ENCODE peak calls at places on chromosomes 3 and 15, in four cellular contexts. Q, M, G and X are unnamed samples.

GRCh38 chr15:34987623-34987981 is 485 bp downstream of the ZNF770 start:
- DNase-seq in Q (no peak), M (no peak), G (no peak), X (no peak)

GRCh38 chr15:68447976-68448755 is 16.2 kb upstream of the ITGA11 start:
- DNase-seq in Q (no peak), M (no peak), G (no peak), X (no peak)

GRCh38 chr3:64568895-64569509 is 118.8 kb downstream of the ADAMTS9 start:
- DNase-seq in Q (no peak), M (no peak), G (no peak), X (no peak)

GRCh38 chr3:14570864-14571263 is 30.7 kb upstream of the GRIP2 start:
- DNase-seq in Q (no peak), M (no peak), G (no peak), X (peak; percentile 49)

GRCh38 chr3:161423911-161424522 is 52.7 kb upstream of the SPTSSB start:
- DNase-seq in Q (peak; percentile 59), M (peak; percentile 18), G (no peak), X (no peak)

GRCh38 chr3:172161959-172162358 is 122.6 kb downstream of the FNDC3B start:
- DNase-seq in Q (no peak), M (no peak), G (no peak), X (no peak)

GRCh38 chr3:42668793-42669217 is 15.3 kb downstream of the ZBTB47 start:
- DNase-seq in Q (no peak), M (no peak), G (no peak), X (no peak)

GRCh38 chr3:62950227-62950626 is 75.0 kb upstream of the CADPS start:
- DNase-seq in Q (no peak), M (no peak), G (no peak), X (no peak)

GRCh38 chr3:195913382-195913781 is 5.0 kb upstream of the TNK2 start:
- DNase-seq in Q (no peak), M (no peak), G (no peak), X (no peak)

GRCh38 chr15:27070816-27071215 is 99.8 kb downstream of the GABRG3 start:
- DNase-seq in Q (no peak), M (no peak), G (no peak), X (no peak)

GRCh38 chr15:71790081-71790480 is 20.3 kb upstream of the NR2E3 start:
- DNase-seq in Q (no peak), M (no peak), G (no peak), X (no peak)

GRCh38 chr15:57677206-57677605 is 29.3 kb upstream of the POLR2M start:
- DNase-seq in Q (no peak), M (no peak), G (no peak), X (no peak)

GRCh38 chr15:88894819-88895767 is at the start of gene HAPLN3:
- DNase-seq in Q (no peak), M (peak; percentile 60), G (no peak), X (no peak)

GRCh38 chr3:50205719-50206276 is 727 bp downstream of the SLC38A3 start:
- DNase-seq in Q (peak; percentile 64), M (peak; percentile 53), G (no peak), X (no peak)

GRCh38 chr15:85709250-85709649 is 85.5 kb downstream of the KLHL25 start:
- DNase-seq in Q (no peak), M (no peak), G (no peak), X (no peak)

GRCh38 chr15:63836579-63836978 is 2.8 kb upstream of the HERC1 start:
- DNase-seq in Q (no peak), M (no peak), G (no peak), X (no peak)

GRCh38 chr3:144643778-144644191 is 672.2 kb downstream of the DIPK2A start:
- DNase-seq in Q (no peak), M (no peak), G (no peak), X (no peak)
- TF ChIP-seq SPI1 in Q (no peak), M (no peak), G (no peak), X (no peak)

GRCh38 chr3:144350125-144350524 is 378.5 kb downstream of the DIPK2A start:
- DNase-seq in Q (no peak), M (no peak), G (no peak), X (no peak)
- TF ChIP-seq SPI1 in Q (no peak), M (no peak), G (no peak), X (no peak)

DNA sequence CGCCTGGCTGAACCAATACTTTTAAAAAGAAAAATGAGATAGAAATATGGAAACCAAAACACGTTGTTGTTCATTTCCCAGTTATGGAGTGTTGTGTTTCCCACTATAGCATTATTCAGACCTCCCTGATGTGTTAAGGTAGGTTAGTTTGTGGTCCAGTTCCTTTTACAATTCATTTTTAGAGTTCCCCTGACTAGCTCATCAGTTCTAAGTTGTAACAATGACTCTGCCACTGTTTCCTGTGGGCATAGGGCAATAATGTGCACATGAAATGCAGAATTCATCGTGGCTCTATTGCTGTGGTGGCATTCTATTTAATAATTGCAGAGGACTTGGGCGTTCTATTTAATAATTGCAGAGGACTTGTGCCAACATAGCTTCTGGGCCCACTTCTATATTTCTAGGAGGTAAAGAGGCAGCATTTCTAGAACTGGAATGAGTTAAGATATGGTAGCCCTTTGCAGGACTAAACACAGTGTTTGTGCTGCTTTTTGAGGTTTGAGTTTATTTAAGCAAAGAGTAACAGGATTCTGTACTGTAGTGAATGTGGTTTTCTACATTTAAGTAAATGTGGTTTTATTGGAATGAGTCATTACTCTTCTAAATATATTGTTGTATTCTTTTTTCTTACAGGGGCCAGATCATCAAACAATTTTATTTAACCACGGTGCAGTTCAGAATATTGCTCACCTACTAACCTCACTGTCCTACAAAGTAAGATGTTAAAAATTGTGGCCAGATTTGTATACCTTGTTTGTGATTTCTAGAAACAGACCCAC is 47.5 kb downstream of the ARMC8 start:
- DNase-seq in Q (no peak), M (no peak), G (no peak), X (no peak)
- TF ChIP-seq SPI1 in Q (no peak), M (no peak), G (no peak), X (no peak)

DNA sequence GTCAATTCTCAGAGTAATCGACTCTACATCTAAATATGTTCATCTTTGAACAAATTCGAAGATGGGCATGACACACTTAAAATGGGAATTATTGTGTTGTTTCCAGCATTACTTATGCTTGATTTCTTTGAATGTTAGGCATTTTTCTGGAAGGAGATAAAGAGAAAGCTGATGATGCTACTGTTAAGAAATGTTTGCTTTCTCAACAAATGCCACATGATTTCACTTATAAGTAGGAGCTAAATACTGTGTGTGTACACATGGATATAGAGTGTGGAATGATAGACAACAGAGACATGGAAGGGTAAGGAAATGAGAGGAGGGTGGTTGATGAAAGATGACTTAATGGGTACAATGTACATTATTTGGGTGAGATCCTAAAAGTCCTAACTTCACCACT is 400.9 kb downstream of the TBL1XR1 start:
- DNase-seq in Q (no peak), M (no peak), G (no peak), X (no peak)
- TF ChIP-seq SPI1 in Q (no peak), M (no peak), G (no peak), X (no peak)